ENCODE peak calls at places on chromosomes 3 and 15, in five cellular contexts. S, J, D, G and U are unnamed samples.
A peak's percentile ranks its signal among the peaks of the same experiment; 100 is the strongest.

GRCh38 chr15:38254065-38254883 is 1.6 kb downstream of the SPRED1 start:
- DNase-seq in D (peak; percentile 62), J (no peak), G (peak; percentile 13), S (peak; percentile 71), U (peak; percentile 38)

GRCh38 chr3:23489338-23490158 is 286.4 kb downstream of the UBE2E2 start:
- DNase-seq in S (peak; percentile 15), J (no peak), G (no peak), D (no peak), U (no peak)

GRCh38 chr3:103791786-103792515 is 1357.1 kb downstream of the ZPLD1 start:
- DNase-seq in S (no peak), G (no peak), D (no peak), J (no peak), U (no peak)

GRCh38 chr3:197125601-197126000 is 96.0 kb upstream of the MELTF start:
- DNase-seq in G (no peak), D (no peak), S (peak; percentile 65), J (no peak), U (no peak)

GRCh38 chr15:70045045-70045444 is 52.7 kb downstream of the TLE3 start:
- DNase-seq in J (no peak), G (no peak), S (peak; percentile 30), D (no peak), U (no peak)

GRCh38 chr3:121747976-121748375 is 1.6 kb downstream of the GOLGB1 start:
- DNase-seq in G (no peak), S (no peak), J (no peak), D (no peak), U (no peak)

GRCh38 chr15:98658831-98659699 is 10.7 kb downstream of the IGF1R start:
- DNase-seq in J (no peak), D (peak; percentile 47), S (peak; percentile 70), G (no peak), U (peak; percentile 54)

GRCh38 chr3:150519026-150519425 is 27.3 kb downstream of the SERP1 start:
- DNase-seq in S (peak; percentile 8), G (no peak), J (no peak), D (no peak), U (no peak)

GRCh38 chr3:140341817-140342403 is 336.0 kb upstream of the TRIM42 start:
- DNase-seq in J (no peak), S (no peak), D (no peak), G (no peak), U (no peak)

GRCh38 chr15:101255066-101255415 is 3.2 kb upstream of the CHSY1 start:
- DNase-seq in D (no peak), J (no peak), S (no peak), G (no peak), U (no peak)

GRCh38 chr15:63986751-63987341 is 59.4 kb downstream of the DAPK2 start:
- DNase-seq in G (no peak), S (peak; percentile 54), D (peak; percentile 68), J (no peak), U (no peak)

GRCh38 chr3:31671976-31672375 is 139.3 kb downstream of the STT3B start:
- DNase-seq in J (no peak), G (no peak), S (no peak), D (no peak), U (no peak)

GRCh38 chr3:63179862-63180522 is 98.1 kb upstream of the SYNPR start:
- DNase-seq in G (no peak), S (no peak), D (no peak), J (no peak), U (no peak)

GRCh38 chr3:71055602-71056001 is 527.9 kb downstream of the FOXP1 start:
- DNase-seq in J (no peak), D (no peak), S (no peak), G (no peak), U (no peak)

GRCh38 chr3:123286308-123287023 is 84.7 kb downstream of the SEC22A start:
- DNase-seq in S (peak; percentile 59), D (no peak), G (peak; percentile 25), J (no peak), U (peak; percentile 65)

GRCh38 chr3:172128852-172129251 is 89.5 kb downstream of the FNDC3B start:
- DNase-seq in G (no peak), S (no peak), D (no peak), J (no peak), U (no peak)

GRCh38 chr15:35458176-35458856 is 87.6 kb downstream of the DPH6 start:
- DNase-seq in D (no peak), J (no peak), S (no peak), G (no peak), U (no peak)

GRCh38 chr3:53236112-53236841 is 19.5 kb downstream of the TKT start:
- DNase-seq in G (no peak), D (no peak), S (peak; percentile 93), J (no peak), U (no peak)

GRCh38 chr15:90801803-90802202 is 66.6 kb upstream of the FURIN start:
- DNase-seq in S (no peak), D (no peak), J (no peak), G (no peak), U (no peak)

GRCh38 chr3:166005126-166005525 is 167.9 kb upstream of the BCHE start:
- DNase-seq in G (no peak), J (no peak), D (no peak), S (no peak), U (no peak)

GRCh38 chr3:3800685-3801509 is 1.7 kb downstream of the LRRN1 start:
- DNase-seq in G (peak; percentile 17), S (peak; percentile 41), J (peak; percentile 24), D (peak; percentile 2), U (no peak)

GRCh38 chr3:50442940-50443579 is 60.4 kb downstream of the CACNA2D2 start:
- DNase-seq in G (no peak), D (no peak), J (no peak), S (no peak), U (no peak)

GRCh38 chr3:27905625-27906024 is 183.5 kb upstream of the EOMES start:
- DNase-seq in S (no peak), J (no peak), G (peak; percentile 16), D (no peak), U (peak; percentile 59)

GRCh38 chr3:88061749-88062148 is 2.7 kb downstream of the ZNF654 start:
- DNase-seq in G (no peak), S (no peak), D (no peak), J (no peak), U (no peak)